ENCODE peak calls at places on chromosomes 13 and 19, in ten cellular contexts. One of them, this sample, is unnamed.

GRCh38 chr19:8396185-8396562 is 6.0 kb downstream of the RAB11B start:
- DNase-seq in MM.1S: no peak
- DNase-seq in HCT116: no peak
- DNase-seq in GM23338: no peak
- DNase-seq in endothelial cell of umbilical vein: no peak
- DNase-seq in GM23248: no peak
- DNase-seq in fibroblast of lung: no peak
- DNase-seq in astrocyte: no peak
- DNase-seq in IMR-90: no peak
- DNase-seq in osteoblast: no peak
- DNase-seq in this sample: no peak

GRCh38 chr19:35879770-35880317 is 11.5 kb downstream of the APLP1 start:
- DNase-seq in MM.1S: peak; percentile 81
- DNase-seq in astrocyte: peak; percentile 72
- DNase-seq in osteoblast: peak; percentile 98
- DNase-seq in GM23338: peak; percentile 99
- DNase-seq in HCT116: peak; percentile 75
- DNase-seq in IMR-90: peak; percentile 89
- DNase-seq in fibroblast of lung: peak; percentile 88
- DNase-seq in endothelial cell of umbilical vein: peak; percentile 72
- DNase-seq in GM23248: peak; percentile 99
- DNase-seq in this sample: peak; percentile 86

GRCh38 chr13:28129911-28130693 is 8.2 kb upstream of the PAN3 start:
- DNase-seq in osteoblast: no peak
- DNase-seq in IMR-90: peak; percentile 4
- DNase-seq in endothelial cell of umbilical vein: no peak
- DNase-seq in GM23248: no peak
- DNase-seq in MM.1S: no peak
- DNase-seq in fibroblast of lung: peak; percentile 3
- DNase-seq in HCT116: no peak
- DNase-seq in GM23338: no peak
- DNase-seq in astrocyte: no peak
- DNase-seq in this sample: no peak

GRCh38 chr13:73397486-73398020 is 338.7 kb downstream of the KLF5 start:
- DNase-seq in fibroblast of lung: no peak
- DNase-seq in HCT116: no peak
- DNase-seq in GM23338: no peak
- DNase-seq in IMR-90: no peak
- DNase-seq in MM.1S: no peak
- DNase-seq in endothelial cell of umbilical vein: no peak
- DNase-seq in GM23248: no peak
- DNase-seq in osteoblast: no peak
- DNase-seq in astrocyte: no peak
- DNase-seq in this sample: no peak

GRCh38 chr13:39516140-39516539 is 86.9 kb downstream of the LHFPL6 start:
- DNase-seq in IMR-90: no peak
- DNase-seq in MM.1S: no peak
- DNase-seq in HCT116: no peak
- DNase-seq in astrocyte: peak; percentile 55
- DNase-seq in fibroblast of lung: no peak
- DNase-seq in osteoblast: peak; percentile 25
- DNase-seq in endothelial cell of umbilical vein: no peak
- DNase-seq in GM23338: no peak
- DNase-seq in GM23248: peak; percentile 78
- DNase-seq in this sample: no peak

GRCh38 chr19:53980553-53981407 is 10.7 kb upstream of the CACNG6 start:
- DNase-seq in fibroblast of lung: peak; percentile 4
- DNase-seq in GM23248: peak; percentile 38
- DNase-seq in astrocyte: peak; percentile 54
- DNase-seq in MM.1S: no peak
- DNase-seq in GM23338: peak; percentile 98
- DNase-seq in osteoblast: peak; percentile 86
- DNase-seq in endothelial cell of umbilical vein: peak; percentile 83
- DNase-seq in HCT116: peak; percentile 86
- DNase-seq in IMR-90: peak; percentile 19
- DNase-seq in this sample: peak; percentile 39

GRCh38 chr13:110045202-110045601 is 258.8 kb upstream of the IRS2 start:
- DNase-seq in MM.1S: no peak
- DNase-seq in GM23338: no peak
- DNase-seq in astrocyte: no peak
- DNase-seq in IMR-90: no peak
- DNase-seq in endothelial cell of umbilical vein: no peak
- DNase-seq in osteoblast: peak; percentile 26
- DNase-seq in GM23248: no peak
- DNase-seq in HCT116: no peak
- DNase-seq in fibroblast of lung: no peak
- DNase-seq in this sample: no peak

GRCh38 chr13:96068729-96069128 is 15.5 kb upstream of the UGGT2 start:
- DNase-seq in IMR-90: no peak
- DNase-seq in GM23248: no peak
- DNase-seq in GM23338: no peak
- DNase-seq in fibroblast of lung: no peak
- DNase-seq in astrocyte: no peak
- DNase-seq in HCT116: no peak
- DNase-seq in endothelial cell of umbilical vein: no peak
- DNase-seq in osteoblast: no peak
- DNase-seq in MM.1S: peak; percentile 81
- DNase-seq in this sample: no peak

GRCh38 chr19:53960886-53961285 is 1.9 kb upstream of the CACNG8 start:
- DNase-seq in GM23248: no peak
- DNase-seq in GM23338: peak; percentile 59
- DNase-seq in osteoblast: peak; percentile 68
- DNase-seq in MM.1S: no peak
- DNase-seq in IMR-90: no peak
- DNase-seq in fibroblast of lung: no peak
- DNase-seq in endothelial cell of umbilical vein: no peak
- DNase-seq in astrocyte: no peak
- DNase-seq in HCT116: no peak
- DNase-seq in this sample: no peak

GRCh38 chr19:46076951-46077814 is 36.4 kb upstream of the IGFL4 start:
- DNase-seq in osteoblast: peak; percentile 82
- DNase-seq in fibroblast of lung: peak; percentile 79
- DNase-seq in GM23248: peak; percentile 90
- DNase-seq in HCT116: peak; percentile 82
- DNase-seq in MM.1S: peak; percentile 43
- DNase-seq in astrocyte: peak; percentile 62
- DNase-seq in IMR-90: peak; percentile 79
- DNase-seq in GM23338: peak; percentile 97
- DNase-seq in endothelial cell of umbilical vein: peak; percentile 82
- DNase-seq in this sample: peak; percentile 69

GRCh38 chr19:55383789-55384575 is at the start of gene TMEM238:
- DNase-seq in fibroblast of lung: peak; percentile 69
- DNase-seq in IMR-90: peak; percentile 70
- DNase-seq in GM23248: peak; percentile 86
- DNase-seq in endothelial cell of umbilical vein: peak; percentile 64
- DNase-seq in HCT116: no peak
- DNase-seq in osteoblast: peak; percentile 98
- DNase-seq in GM23338: peak; percentile 90
- DNase-seq in MM.1S: peak; percentile 72
- DNase-seq in astrocyte: peak; percentile 56
- DNase-seq in this sample: peak; percentile 68

GRCh38 chr19:49585023-49585422 is 3.9 kb downstream of the PRRG2 start:
- DNase-seq in osteoblast: peak; percentile 48
- DNase-seq in astrocyte: no peak
- DNase-seq in IMR-90: no peak
- DNase-seq in GM23248: no peak
- DNase-seq in fibroblast of lung: no peak
- DNase-seq in MM.1S: no peak
- DNase-seq in endothelial cell of umbilical vein: no peak
- DNase-seq in GM23338: peak; percentile 92
- DNase-seq in HCT116: no peak
- DNase-seq in this sample: no peak

GRCh38 chr19:6766357-6767080 is 716 bp downstream of the SH2D3A start:
- DNase-seq in GM23248: no peak
- DNase-seq in osteoblast: peak; percentile 79
- DNase-seq in fibroblast of lung: no peak
- DNase-seq in HCT116: no peak
- DNase-seq in GM23338: no peak
- DNase-seq in endothelial cell of umbilical vein: no peak
- DNase-seq in MM.1S: peak; percentile 31
- DNase-seq in astrocyte: no peak
- DNase-seq in IMR-90: no peak
- DNase-seq in this sample: no peak

GRCh38 chr19:6768236-6768785 is 1.1 kb upstream of the SH2D3A start:
- DNase-seq in astrocyte: no peak
- DNase-seq in osteoblast: no peak
- DNase-seq in MM.1S: no peak
- DNase-seq in IMR-90: no peak
- DNase-seq in GM23248: no peak
- DNase-seq in GM23338: no peak
- DNase-seq in HCT116: no peak
- DNase-seq in endothelial cell of umbilical vein: no peak
- DNase-seq in fibroblast of lung: no peak
- DNase-seq in this sample: no peak

GRCh38 chr19:6767357-6768235 is at the start of gene SH2D3A:
- DNase-seq in GM23248: peak; percentile 19
- DNase-seq in osteoblast: peak; percentile 57
- DNase-seq in MM.1S: peak; percentile 96
- DNase-seq in fibroblast of lung: peak; percentile 34
- DNase-seq in HCT116: peak; percentile 96
- DNase-seq in endothelial cell of umbilical vein: peak; percentile 37
- DNase-seq in astrocyte: no peak
- DNase-seq in GM23338: peak; percentile 99
- DNase-seq in IMR-90: peak; percentile 15
- DNase-seq in this sample: peak; percentile 96

GRCh38 chr19:6767081-6767356 is 216 bp downstream of the SH2D3A start:
- DNase-seq in astrocyte: no peak
- DNase-seq in GM23338: peak; percentile 36
- DNase-seq in IMR-90: no peak
- DNase-seq in fibroblast of lung: no peak
- DNase-seq in GM23248: no peak
- DNase-seq in endothelial cell of umbilical vein: no peak
- DNase-seq in osteoblast: peak; percentile 29
- DNase-seq in HCT116: no peak
- DNase-seq in MM.1S: peak; percentile 71
- DNase-seq in this sample: peak; percentile 85

DNA sequence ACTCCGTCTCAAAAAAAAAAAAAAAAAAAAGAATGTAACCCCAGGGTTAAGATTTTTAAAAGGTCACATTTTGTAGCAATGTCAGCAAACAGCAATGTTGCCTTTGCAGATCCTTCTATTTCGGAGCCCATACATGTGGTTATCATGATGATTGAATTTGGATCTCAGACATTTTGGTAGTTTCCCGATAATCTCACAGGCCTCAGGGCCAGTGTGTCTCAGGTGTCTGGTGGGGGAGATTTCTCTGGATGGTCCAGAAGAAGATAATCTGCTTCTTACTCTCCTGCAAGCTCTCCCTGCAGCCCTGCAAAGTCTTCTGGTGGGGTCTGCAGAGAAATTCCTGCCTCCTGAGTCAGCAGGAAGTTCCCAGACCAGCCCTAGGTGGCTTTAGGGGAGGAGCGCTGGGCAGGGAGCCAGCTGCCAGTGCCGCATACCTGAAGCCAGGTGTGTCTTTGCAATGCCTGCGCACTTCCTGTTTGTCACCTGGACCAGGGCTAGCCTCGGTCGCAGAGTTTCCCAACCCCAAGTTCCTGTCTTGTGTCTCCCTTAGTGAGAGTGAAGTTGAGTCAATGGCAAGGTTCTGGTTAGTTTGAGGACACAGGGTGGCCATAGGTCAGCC is 1.4 kb downstream of the SH2D3A start:
- DNase-seq in fibroblast of lung: no peak
- DNase-seq in GM23248: no peak
- DNase-seq in endothelial cell of umbilical vein: no peak
- DNase-seq in GM23338: peak; percentile 96
- DNase-seq in astrocyte: no peak
- DNase-seq in osteoblast: peak; percentile 63
- DNase-seq in IMR-90: no peak
- DNase-seq in MM.1S: peak; percentile 85
- DNase-seq in HCT116: peak; percentile 82
- DNase-seq in this sample: peak; percentile 97
- H3K4me3 ChIP-seq in fibroblast of lung: no peak overlapping the region
- H3K4me3 ChIP-seq in GM23248: no peak overlapping the region
- H3K4me3 ChIP-seq in endothelial cell of umbilical vein: no peak overlapping the region
- H3K4me3 ChIP-seq in GM23338: peak overlapping the region; percentile 91
- H3K4me3 ChIP-seq in astrocyte: no peak overlapping the region
- H3K4me3 ChIP-seq in osteoblast: no peak overlapping the region
- H3K4me3 ChIP-seq in IMR-90: no peak overlapping the region
- H3K4me3 ChIP-seq in MM.1S: peak overlapping the region; percentile 85
- H3K4me3 ChIP-seq in HCT116: peak overlapping the region; percentile 71
- H3K4me3 ChIP-seq in this sample: peak overlapping the region; percentile 86

GRCh38 chr19:4374451-4375163 is 25.7 kb downstream of the SH3GL1 start:
- DNase-seq in endothelial cell of umbilical vein: peak; percentile 67
- DNase-seq in astrocyte: peak; percentile 77
- DNase-seq in GM23338: no peak
- DNase-seq in IMR-90: peak; percentile 87
- DNase-seq in HCT116: peak; percentile 63
- DNase-seq in GM23248: peak; percentile 96
- DNase-seq in fibroblast of lung: peak; percentile 95
- DNase-seq in osteoblast: peak; percentile 98
- DNase-seq in MM.1S: no peak
- DNase-seq in this sample: peak; percentile 74
- H4K20me1 ChIP-seq in endothelial cell of umbilical vein: no peaks in the 10 kb centered on the region
- H4K20me1 ChIP-seq in astrocyte: peaks cover 97% of the 10 kb centered on the region
- H4K20me1 ChIP-seq in GM23338: peaks cover 20% of the 10 kb centered on the region
- H4K20me1 ChIP-seq in IMR-90: peaks cover 73% of the 10 kb centered on the region
- H4K20me1 ChIP-seq in HCT116: peaks cover 3% of the 10 kb centered on the region
- H4K20me1 ChIP-seq in GM23248: no peaks in the 10 kb centered on the region
- H4K20me1 ChIP-seq in fibroblast of lung: no peaks in the 10 kb centered on the region
- H4K20me1 ChIP-seq in osteoblast: peaks cover 84% of the 10 kb centered on the region
- H4K20me1 ChIP-seq in MM.1S: peaks cover 12% of the 10 kb centered on the region
- H4K20me1 ChIP-seq in this sample: no peaks in the 10 kb centered on the region

GRCh38 chr19:52664461-52664860 is 26.3 kb upstream of the ZNF83 start:
- DNase-seq in HCT116: no peak
- DNase-seq in GM23248: no peak
- DNase-seq in osteoblast: peak; percentile 43
- DNase-seq in fibroblast of lung: no peak
- DNase-seq in IMR-90: no peak
- DNase-seq in MM.1S: no peak
- DNase-seq in GM23338: peak; percentile 39
- DNase-seq in endothelial cell of umbilical vein: no peak
- DNase-seq in astrocyte: no peak
- DNase-seq in this sample: no peak
- H3K27ac ChIP-seq in HCT116: no peak overlapping the region
- H3K27ac ChIP-seq in GM23248: no peak overlapping the region
- H3K27ac ChIP-seq in osteoblast: no peak overlapping the region
- H3K27ac ChIP-seq in fibroblast of lung: no peak overlapping the region
- H3K27ac ChIP-seq in IMR-90: no peak overlapping the region
- H3K27ac ChIP-seq in MM.1S: no peak overlapping the region
- H3K27ac ChIP-seq in GM23338: no peak overlapping the region
- H3K27ac ChIP-seq in endothelial cell of umbilical vein: no peak overlapping the region
- H3K27ac ChIP-seq in astrocyte: no peak overlapping the region
- H3K27ac ChIP-seq in this sample: no peak overlapping the region

DNA sequence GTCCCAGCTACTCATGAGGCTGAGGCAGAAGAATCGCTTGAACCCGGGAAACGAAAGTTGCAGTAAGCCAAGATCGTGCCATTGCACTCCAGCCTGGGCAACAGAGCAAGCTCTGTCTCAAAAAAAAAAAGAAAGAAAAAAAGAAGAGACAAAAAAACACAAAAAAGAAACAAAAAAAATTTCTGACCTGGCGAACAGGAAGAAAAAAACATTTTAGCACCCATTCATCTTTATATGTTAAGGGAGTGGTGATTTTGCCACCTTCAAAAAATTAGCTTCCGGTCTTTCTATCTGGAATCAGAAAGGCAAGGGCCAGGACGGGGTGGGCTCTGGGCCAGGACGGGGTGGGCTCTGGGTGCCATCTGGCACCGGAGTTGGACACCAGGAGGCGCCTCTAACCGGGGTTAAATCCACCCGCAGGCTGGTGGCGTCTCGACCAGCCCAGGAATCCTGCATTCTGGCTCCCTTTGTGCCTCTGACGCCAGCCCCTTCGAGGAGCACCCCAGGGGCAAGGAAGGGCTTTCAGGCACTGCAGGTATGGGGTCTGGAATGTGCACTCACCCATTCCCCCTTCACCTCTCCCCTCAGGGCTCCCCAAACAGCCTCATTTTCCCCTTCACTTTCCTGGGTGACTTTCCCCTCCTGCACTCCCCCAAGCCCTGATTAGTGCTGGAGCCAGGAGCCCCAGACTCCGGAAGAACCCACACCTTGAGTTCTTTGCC is 10.4 kb upstream of the ZSWIM4 start:
- DNase-seq in fibroblast of lung: peak; percentile 70
- DNase-seq in osteoblast: peak; percentile 82
- DNase-seq in astrocyte: peak; percentile 53
- DNase-seq in GM23338: peak; percentile 90
- DNase-seq in endothelial cell of umbilical vein: peak; percentile 62
- DNase-seq in MM.1S: peak; percentile 59
- DNase-seq in GM23248: peak; percentile 88
- DNase-seq in HCT116: peak; percentile 39
- DNase-seq in IMR-90: peak; percentile 58
- DNase-seq in this sample: peak; percentile 37
- H3K4me3 ChIP-seq in fibroblast of lung: no peak overlapping the region
- H3K4me3 ChIP-seq in osteoblast: peak overlapping the region; percentile 3
- H3K4me3 ChIP-seq in astrocyte: no peak overlapping the region
- H3K4me3 ChIP-seq in GM23338: peak overlapping the region; percentile 25
- H3K4me3 ChIP-seq in endothelial cell of umbilical vein: no peak overlapping the region
- H3K4me3 ChIP-seq in MM.1S: peak overlapping the region; percentile 42
- H3K4me3 ChIP-seq in GM23248: no peak overlapping the region
- H3K4me3 ChIP-seq in HCT116: no peak overlapping the region
- H3K4me3 ChIP-seq in IMR-90: no peak overlapping the region
- H3K4me3 ChIP-seq in this sample: no peak overlapping the region

This sample was measured in mammary epithelial cell.